ENCODE peak calls at places on chromosomes 5 and 9, in nine cellular contexts. Y is sigmoid colon, V is HepG2, Z is endothelial cell of umbilical vein, M is suprapubic skin, F is GM12891, N is breast epithelium, J is transverse colon, D is HCT116. T is an unnamed sample.
A peak's percentile ranks its signal among the peaks of the same experiment; 100 is the strongest.

GRCh38 chr5:120684213-120684612 is 220.1 kb downstream of the PRR16 start:
- DNase-seq in Y (no peak), V (no peak), Z (no peak), M (no peak), F (no peak), N (no peak), J (no peak), D (peak; percentile 8), T (no peak)

GRCh38 chr5:31908396-31908795 is 265.7 kb downstream of the GOLPH3 start:
- DNase-seq in Y (no peak), V (no peak), Z (no peak), M (no peak), F (no peak), N (no peak), J (no peak), D (no peak), T (no peak)

GRCh38 chr5:71651554-71651953 is 64.4 kb downstream of the MCCC2 start:
- DNase-seq in Y (no peak), V (no peak), Z (no peak), M (no peak), F (no peak), N (no peak), J (no peak), D (no peak), T (no peak)

GRCh38 chr5:107385701-107386100 is 285.0 kb downstream of the EFNA5 start:
- DNase-seq in Y (no peak), V (no peak), Z (no peak), M (no peak), F (no peak), N (no peak), J (no peak), D (no peak), T (no peak)

GRCh38 chr5:38534122-38534408 is 22.4 kb downstream of the LIFR start:
- DNase-seq in Y (no peak), V (no peak), Z (peak; percentile 15), M (no peak), F (no peak), N (no peak), J (no peak), D (no peak), T (no peak)

GRCh38 chr9:133714606-133715294 is 23.4 kb downstream of the SARDH start:
- DNase-seq in Y (peak; percentile 67), V (peak; percentile 96), Z (no peak), M (peak; percentile 56), F (no peak), N (no peak), J (no peak), D (no peak), T (no peak)

GRCh38 chr5:33008751-33009418 is 297.8 kb downstream of the NPR3 start:
- DNase-seq in Y (no peak), V (no peak), Z (no peak), M (no peak), F (no peak), N (no peak), J (peak; percentile 75), D (peak; percentile 64), T (no peak)

GRCh38 chr9:98607787-98608186 is 100.9 kb downstream of the GABBR2 start:
- DNase-seq in Y (no peak), V (no peak), Z (peak; percentile 91), M (no peak), F (no peak), N (no peak), J (no peak), D (no peak), T (no peak)

GRCh38 chr9:4515958-4516375 is 25.7 kb downstream of the SLC1A1 start:
- DNase-seq in Y (peak; percentile 83), V (no peak), Z (no peak), M (no peak), F (no peak), N (no peak), J (no peak), D (no peak), T (no peak)

GRCh38 chr5:40452874-40453624 is 226.7 kb upstream of the PTGER4 start:
- DNase-seq in Y (no peak), V (no peak), Z (no peak), M (no peak), F (no peak), N (no peak), J (no peak), D (no peak), T (no peak)

GRCh38 chr5:67516959-67517358 is 320.4 kb upstream of the CD180 start:
- DNase-seq in Y (no peak), V (no peak), Z (peak; percentile 5), M (no peak), F (no peak), N (no peak), J (no peak), D (no peak), T (no peak)

GRCh38 chr5:134432174-134432573 is 20.5 kb upstream of the CDKN2AIPNL start:
- DNase-seq in Y (no peak), V (no peak), Z (no peak), M (no peak), F (no peak), N (no peak), J (no peak), D (no peak), T (no peak)

GRCh38 chr9:89576404-89576824 is 28.4 kb upstream of the GADD45G start:
- DNase-seq in Y (no peak), V (peak; percentile 32), Z (peak; percentile 48), M (no peak), F (no peak), N (no peak), J (no peak), D (peak; percentile 18), T (no peak)

GRCh38 chr9:131478421-131478868 is 24.3 kb upstream of the POMT1 start:
- DNase-seq in Y (no peak), V (peak; percentile 46), Z (peak; percentile 29), M (no peak), F (peak; percentile 61), N (no peak), J (peak; percentile 44), D (peak; percentile 3), T (no peak)

GRCh38 chr5:10660135-10660534 is 96.3 kb downstream of the ANKRD33B start:
- DNase-seq in Y (peak; percentile 50), V (no peak), Z (no peak), M (no peak), F (no peak), N (no peak), J (no peak), D (no peak), T (no peak)

GRCh38 chr9:22240619-22241018 is 206.0 kb upstream of the DMRTA1 start:
- DNase-seq in Y (no peak), V (no peak), Z (peak; percentile 49), M (no peak), F (no peak), N (no peak), J (no peak), D (no peak), T (no peak)

GRCh38 chr9:110135858-110136257 is 72.1 kb downstream of the C9orf152 start:
- DNase-seq in Y (no peak), V (no peak), Z (no peak), M (no peak), F (no peak), N (no peak), J (no peak), D (no peak), T (no peak)

GRCh38 chr9:89474939-89475338 is 23.0 kb downstream of the SEMA4D start:
- DNase-seq in Y (peak; percentile 30), V (no peak), Z (no peak), M (no peak), F (no peak), N (no peak), J (no peak), D (no peak), T (peak; percentile 33)

GRCh38 chr5:90231688-90232087 is 177.9 kb downstream of the CETN3 start:
- DNase-seq in Y (no peak), V (no peak), Z (no peak), M (no peak), F (no peak), N (no peak), J (no peak), D (no peak), T (no peak)
- TF ChIP-seq POLR2A in Y (no peak), V (no peak), Z (no peak), M (no peak), F (no peak), N (no peak), J (no peak), D (no peak), T (no peak)

DNA sequence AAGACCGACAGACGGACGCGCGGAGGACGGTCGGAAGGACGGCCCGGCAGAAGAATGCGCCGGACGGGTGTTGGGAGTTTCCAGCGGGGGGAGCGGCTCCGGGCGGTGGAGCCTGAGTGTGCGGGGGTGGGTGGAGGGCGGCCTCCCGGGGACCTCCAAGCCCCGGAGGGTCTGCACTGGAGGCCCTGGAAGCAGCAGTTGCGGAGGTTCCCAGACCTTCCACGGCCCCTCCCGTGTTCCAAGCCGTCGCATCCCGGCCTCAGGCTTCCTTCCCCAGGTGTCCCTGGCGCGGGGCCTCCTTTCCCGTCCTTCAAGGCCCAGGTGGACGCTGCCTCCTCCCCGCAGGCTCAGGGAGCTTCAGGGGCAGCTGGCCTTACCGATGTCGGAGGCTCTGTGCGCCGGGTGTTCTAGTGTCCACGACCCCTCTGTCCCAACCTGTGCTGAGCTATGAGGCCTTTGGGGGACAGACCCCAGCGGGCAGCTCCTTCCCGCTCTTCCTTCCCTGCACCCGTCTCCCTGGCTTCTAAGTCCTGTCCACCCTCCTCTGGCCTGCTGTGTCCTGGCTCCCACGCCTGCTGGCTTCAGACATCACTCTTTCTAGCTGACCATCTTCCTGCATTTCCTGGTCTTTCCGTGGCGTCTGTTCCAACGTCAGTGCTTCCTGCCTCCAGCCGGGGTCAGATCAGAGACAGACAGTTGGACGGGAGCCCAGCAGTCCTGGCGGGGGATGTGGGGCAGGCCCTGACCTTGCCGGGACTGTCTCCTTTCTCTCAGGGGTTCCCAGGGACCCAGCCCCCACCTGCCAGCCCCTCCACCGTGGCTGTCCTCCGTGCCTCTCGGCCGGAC is 5.6 kb downstream of the NRARP start:
- DNase-seq in Y (no peak), V (no peak), Z (peak; percentile 93), M (no peak), F (no peak), N (no peak), J (peak; percentile 77), D (no peak), T (no peak)
- TF ChIP-seq POLR2AphosphoS5 in Y (no peak), V (no peak), Z (peak; percentile 77), M (no peak), F (no peak), N (no peak), J (peak; percentile 44), D (no peak), T (peak; percentile 87)

DNA sequence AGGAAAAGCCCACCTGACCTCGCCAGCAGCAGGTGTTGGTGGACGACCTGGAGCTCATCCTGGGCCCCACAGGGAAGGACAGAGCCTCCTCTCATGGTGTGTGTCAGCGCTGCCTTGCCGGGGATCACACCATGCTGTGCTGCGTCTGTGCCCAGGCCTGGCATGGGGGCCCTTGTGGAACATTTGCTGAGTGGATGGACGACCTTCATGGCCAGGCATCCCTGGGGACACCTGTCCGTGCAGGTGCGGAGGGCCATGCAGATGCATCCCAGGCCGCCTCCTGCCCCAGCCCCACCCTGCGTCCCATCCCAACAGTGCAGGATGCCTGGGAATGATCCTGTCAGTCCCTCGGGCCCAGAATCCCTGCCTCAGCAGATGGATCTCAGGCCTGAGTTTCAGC is 73.8 kb downstream of the NEK6 start:
- DNase-seq in Y (no peak), V (no peak), Z (no peak), M (no peak), F (no peak), N (no peak), J (no peak), D (no peak), T (no peak)
- TF ChIP-seq POLR2A in Y (no peak), V (no peak), Z (peak; percentile 6), M (no peak), F (no peak), N (no peak), J (no peak), D (no peak), T (no peak)

GRCh38 chr5:150764530-150764929 is 5.7 kb upstream of the DCTN4 start:
- DNase-seq in Y (no peak), V (no peak), Z (no peak), M (no peak), F (no peak), N (no peak), J (no peak), D (no peak), T (no peak)
- TF ChIP-seq POLR2AphosphoS5 in Y (no peak), V (no peak), Z (no peak), M (no peak), F (no peak), N (no peak), J (no peak), D (no peak), T (no peak)